ENCODE peak calls at places on chromosome 18, in seven cellular contexts. One of them, this sample, is unnamed.

GRCh38 chr18:79621501-79621900 is 58.1 kb upstream of the CTDP1 start:
- DNase-seq in hepatocyte: no peak
- DNase-seq in tibial artery: no peak
- DNase-seq in A549: no peak
- DNase-seq in spleen: peak; percentile 65
- DNase-seq in CD8-positive, alpha-beta T cell: no peak
- DNase-seq in GM12878: no peak
- DNase-seq in this sample: no peak

GRCh38 chr18:31273812-31274527 is 44.0 kb upstream of the DSG1 start:
- DNase-seq in spleen: no peak
- DNase-seq in CD8-positive, alpha-beta T cell: no peak
- DNase-seq in GM12878: no peak
- DNase-seq in tibial artery: no peak
- DNase-seq in hepatocyte: no peak
- DNase-seq in A549: peak; percentile 20
- DNase-seq in this sample: no peak

GRCh38 chr18:9986156-9986930 is 72.5 kb downstream of the VAPA start:
- DNase-seq in hepatocyte: no peak
- DNase-seq in tibial artery: no peak
- DNase-seq in A549: no peak
- DNase-seq in GM12878: no peak
- DNase-seq in spleen: no peak
- DNase-seq in CD8-positive, alpha-beta T cell: no peak
- DNase-seq in this sample: no peak

GRCh38 chr18:41752826-41753225 is 202.2 kb upstream of the PIK3C3 start:
- DNase-seq in hepatocyte: no peak
- DNase-seq in spleen: no peak
- DNase-seq in A549: no peak
- DNase-seq in tibial artery: no peak
- DNase-seq in GM12878: no peak
- DNase-seq in CD8-positive, alpha-beta T cell: no peak
- DNase-seq in this sample: no peak

GRCh38 chr18:5842653-5843052 is 52.7 kb downstream of the TMEM200C start:
- DNase-seq in CD8-positive, alpha-beta T cell: no peak
- DNase-seq in A549: no peak
- DNase-seq in tibial artery: no peak
- DNase-seq in hepatocyte: no peak
- DNase-seq in spleen: no peak
- DNase-seq in GM12878: no peak
- DNase-seq in this sample: no peak

GRCh38 chr18:41036346-41036745 is 918.7 kb upstream of the PIK3C3 start:
- DNase-seq in tibial artery: no peak
- DNase-seq in spleen: no peak
- DNase-seq in A549: no peak
- DNase-seq in CD8-positive, alpha-beta T cell: no peak
- DNase-seq in GM12878: no peak
- DNase-seq in hepatocyte: no peak
- DNase-seq in this sample: no peak

GRCh38 chr18:36194719-36195315 is 7.5 kb downstream of the MOCOS start:
- DNase-seq in tibial artery: no peak
- DNase-seq in A549: no peak
- DNase-seq in GM12878: no peak
- DNase-seq in CD8-positive, alpha-beta T cell: no peak
- DNase-seq in spleen: no peak
- DNase-seq in hepatocyte: no peak
- DNase-seq in this sample: no peak

GRCh38 chr18:9757851-9758587 is 49.9 kb downstream of the RAB31 start:
- DNase-seq in CD8-positive, alpha-beta T cell: no peak
- DNase-seq in A549: peak; percentile 24
- DNase-seq in tibial artery: no peak
- DNase-seq in spleen: no peak
- DNase-seq in GM12878: no peak
- DNase-seq in hepatocyte: no peak
- DNase-seq in this sample: no peak

GRCh38 chr18:8938817-8939216 is 163.7 kb upstream of the NDUFV2 start:
- DNase-seq in CD8-positive, alpha-beta T cell: no peak
- DNase-seq in hepatocyte: no peak
- DNase-seq in A549: no peak
- DNase-seq in spleen: no peak
- DNase-seq in tibial artery: no peak
- DNase-seq in GM12878: no peak
- DNase-seq in this sample: peak; percentile 32

GRCh38 chr18:32383040-32383819 is 87.5 kb downstream of the GAREM1 start:
- DNase-seq in CD8-positive, alpha-beta T cell: no peak
- DNase-seq in spleen: no peak
- DNase-seq in GM12878: no peak
- DNase-seq in A549: peak; percentile 79
- DNase-seq in tibial artery: no peak
- DNase-seq in hepatocyte: peak; percentile 66
- DNase-seq in this sample: peak; percentile 95

GRCh38 chr18:22943847-22944246 is 10.7 kb downstream of the RBBP8 start:
- DNase-seq in tibial artery: no peak
- DNase-seq in hepatocyte: no peak
- DNase-seq in A549: no peak
- DNase-seq in spleen: no peak
- DNase-seq in GM12878: no peak
- DNase-seq in CD8-positive, alpha-beta T cell: no peak
- DNase-seq in this sample: no peak

GRCh38 chr18:58125183-58125582 is 81.2 kb downstream of the NEDD4L start:
- DNase-seq in CD8-positive, alpha-beta T cell: no peak
- DNase-seq in hepatocyte: no peak
- DNase-seq in A549: peak; percentile 13
- DNase-seq in tibial artery: no peak
- DNase-seq in spleen: no peak
- DNase-seq in GM12878: no peak
- DNase-seq in this sample: no peak

GRCh38 chr18:77653792-77654191 is 404.1 kb downstream of the GALR1 start:
- DNase-seq in hepatocyte: no peak
- DNase-seq in A549: no peak
- DNase-seq in tibial artery: no peak
- DNase-seq in CD8-positive, alpha-beta T cell: no peak
- DNase-seq in GM12878: no peak
- DNase-seq in spleen: no peak
- DNase-seq in this sample: no peak

GRCh38 chr18:382423-382984 is 114.7 kb upstream of the THOC1 start:
- DNase-seq in tibial artery: no peak
- DNase-seq in A549: no peak
- DNase-seq in hepatocyte: no peak
- DNase-seq in spleen: no peak
- DNase-seq in GM12878: no peak
- DNase-seq in CD8-positive, alpha-beta T cell: no peak
- DNase-seq in this sample: no peak

GRCh38 chr18:1663879-1664705 is 759.4 kb downstream of the ADCYAP1 start:
- DNase-seq in hepatocyte: peak; percentile 76
- DNase-seq in GM12878: no peak
- DNase-seq in CD8-positive, alpha-beta T cell: peak; percentile 4
- DNase-seq in spleen: peak; percentile 84
- DNase-seq in A549: peak; percentile 44
- DNase-seq in tibial artery: peak; percentile 64
- DNase-seq in this sample: peak; percentile 36

GRCh38 chr18:21740724-21741510 is at the start of gene MIB1:
- DNase-seq in A549: no peak
- DNase-seq in hepatocyte: peak; percentile 84
- DNase-seq in tibial artery: peak; percentile 80
- DNase-seq in CD8-positive, alpha-beta T cell: peak; percentile 100
- DNase-seq in GM12878: peak; percentile 83
- DNase-seq in spleen: no peak
- DNase-seq in this sample: peak; percentile 97

GRCh38 chr18:53025247-53025646 is 685.2 kb downstream of the DCC start:
- DNase-seq in tibial artery: no peak
- DNase-seq in CD8-positive, alpha-beta T cell: no peak
- DNase-seq in GM12878: no peak
- DNase-seq in hepatocyte: peak; percentile 19
- DNase-seq in A549: peak; percentile 1
- DNase-seq in spleen: no peak
- DNase-seq in this sample: no peak

GRCh38 chr18:74281639-74282358 is 10.0 kb downstream of the CYB5A start:
- DNase-seq in spleen: no peak
- DNase-seq in GM12878: no peak
- DNase-seq in tibial artery: no peak
- DNase-seq in hepatocyte: no peak
- DNase-seq in CD8-positive, alpha-beta T cell: no peak
- DNase-seq in A549: no peak
- DNase-seq in this sample: peak; percentile 60

GRCh38 chr18:21831413-21831831 is 90.8 kb downstream of the MIB1 start:
- DNase-seq in GM12878: no peak
- DNase-seq in CD8-positive, alpha-beta T cell: no peak
- DNase-seq in tibial artery: peak; percentile 80
- DNase-seq in A549: no peak
- DNase-seq in hepatocyte: peak; percentile 6
- DNase-seq in spleen: no peak
- DNase-seq in this sample: peak; percentile 21

GRCh38 chr18:36129300-36130038 is at the start of the genes ELP2 and SLC39A6:
- DNase-seq in hepatocyte: peak; percentile 98
- DNase-seq in spleen: peak; percentile 99
- DNase-seq in GM12878: peak; percentile 76
- DNase-seq in tibial artery: peak; percentile 98
- DNase-seq in A549: peak; percentile 90
- DNase-seq in CD8-positive, alpha-beta T cell: peak; percentile 98
- DNase-seq in this sample: peak; percentile 94

GRCh38 chr18:3401669-3402620 is 48.0 kb upstream of the TGIF1 start:
- DNase-seq in GM12878: peak; percentile 34
- DNase-seq in CD8-positive, alpha-beta T cell: no peak
- DNase-seq in hepatocyte: no peak
- DNase-seq in A549: no peak
- DNase-seq in spleen: no peak
- DNase-seq in tibial artery: no peak
- DNase-seq in this sample: no peak

GRCh38 chr18:23422751-23423418 is 30.2 kb upstream of the RIOK3 start:
- DNase-seq in CD8-positive, alpha-beta T cell: no peak
- DNase-seq in spleen: peak; percentile 83
- DNase-seq in tibial artery: no peak
- DNase-seq in GM12878: peak; percentile 92
- DNase-seq in A549: peak; percentile 56
- DNase-seq in hepatocyte: peak; percentile 64
- DNase-seq in this sample: peak; percentile 38

GRCh38 chr18:2883137-2883671 is 36.4 kb downstream of the EMILIN2 start:
- DNase-seq in tibial artery: no peak
- DNase-seq in hepatocyte: no peak
- DNase-seq in A549: no peak
- DNase-seq in GM12878: no peak
- DNase-seq in spleen: peak; percentile 84
- DNase-seq in CD8-positive, alpha-beta T cell: peak; percentile 38
- DNase-seq in this sample: no peak

GRCh38 chr18:69590150-69590549 is 189.5 kb downstream of the DOK6 start:
- DNase-seq in hepatocyte: no peak
- DNase-seq in A549: no peak
- DNase-seq in tibial artery: no peak
- DNase-seq in spleen: no peak
- DNase-seq in CD8-positive, alpha-beta T cell: no peak
- DNase-seq in GM12878: no peak
- DNase-seq in this sample: peak; percentile 1

GRCh38 chr18:63025251-63025710 is 294.3 kb downstream of the BCL2 start:
- DNase-seq in GM12878: no peak
- DNase-seq in tibial artery: no peak
- DNase-seq in A549: peak; percentile 5
- DNase-seq in spleen: peak; percentile 59
- DNase-seq in CD8-positive, alpha-beta T cell: no peak
- DNase-seq in hepatocyte: peak; percentile 62
- DNase-seq in this sample: peak; percentile 2
- TF ChIP-seq CTCF in GM12878: peak; percentile 59
- TF ChIP-seq CTCF in tibial artery: no peak
- TF ChIP-seq CTCF in A549: no peak
- TF ChIP-seq CTCF in spleen: no peak
- TF ChIP-seq CTCF in CD8-positive, alpha-beta T cell: no peak
- TF ChIP-seq CTCF in hepatocyte: peak; percentile 66
- TF ChIP-seq CTCF in this sample: peak; percentile 3

GRCh38 chr18:55400590-55401274 is 187.3 kb downstream of the TCF4 start:
- DNase-seq in hepatocyte: no peak
- DNase-seq in GM12878: no peak
- DNase-seq in CD8-positive, alpha-beta T cell: no peak
- DNase-seq in spleen: no peak
- DNase-seq in tibial artery: no peak
- DNase-seq in A549: no peak
- DNase-seq in this sample: peak; percentile 48
- H3K4me3 ChIP-seq in hepatocyte: no peak overlapping the region
- H3K4me3 ChIP-seq in GM12878: no peak overlapping the region
- H3K4me3 ChIP-seq in CD8-positive, alpha-beta T cell: no peak overlapping the region
- H3K4me3 ChIP-seq in spleen: peak overlapping the region; percentile 18
- H3K4me3 ChIP-seq in tibial artery: peak overlapping the region; percentile 42
- H3K4me3 ChIP-seq in A549: no peak overlapping the region
- H3K4me3 ChIP-seq in this sample: peak overlapping the region; percentile 33

DNA sequence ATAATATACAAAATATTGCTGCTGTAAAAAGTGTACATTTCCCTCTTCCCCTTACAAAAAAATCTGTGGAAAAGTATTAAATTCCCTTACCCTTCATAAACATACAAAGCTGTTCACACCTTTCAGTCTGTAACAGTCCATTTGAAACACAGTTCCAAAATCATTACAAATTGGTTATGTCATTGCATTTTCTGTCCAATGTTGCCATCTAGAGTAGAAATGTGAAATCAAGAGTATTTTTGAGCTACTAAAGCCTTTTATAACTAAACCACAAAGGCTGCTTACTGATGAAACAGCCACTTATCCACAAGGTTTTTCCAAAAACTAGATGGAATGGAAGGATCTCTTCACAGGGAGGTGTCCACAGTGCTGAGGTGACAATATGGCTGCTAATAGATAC is 72.5 kb downstream of the SS18 start:
- DNase-seq in GM12878: no peak
- DNase-seq in A549: peak; percentile 4
- DNase-seq in tibial artery: no peak
- DNase-seq in hepatocyte: no peak
- DNase-seq in CD8-positive, alpha-beta T cell: no peak
- DNase-seq in spleen: no peak
- DNase-seq in this sample: no peak
- TF ChIP-seq CTCF in GM12878: peak; percentile 38
- TF ChIP-seq CTCF in A549: no peak
- TF ChIP-seq CTCF in tibial artery: no peak
- TF ChIP-seq CTCF in hepatocyte: peak; percentile 42
- TF ChIP-seq CTCF in CD8-positive, alpha-beta T cell: no peak
- TF ChIP-seq CTCF in spleen: no peak
- TF ChIP-seq CTCF in this sample: no peak

GRCh38 chr18:13264091-13264777 is 45.7 kb downstream of the LDLRAD4 start:
- DNase-seq in tibial artery: no peak
- DNase-seq in hepatocyte: peak; percentile 65
- DNase-seq in CD8-positive, alpha-beta T cell: no peak
- DNase-seq in spleen: no peak
- DNase-seq in A549: no peak
- DNase-seq in GM12878: no peak
- DNase-seq in this sample: no peak

GRCh38 chr18:13260927-13261471 is 42.4 kb downstream of the LDLRAD4 start:
- DNase-seq in A549: no peak
- DNase-seq in GM12878: no peak
- DNase-seq in spleen: peak; percentile 51
- DNase-seq in CD8-positive, alpha-beta T cell: no peak
- DNase-seq in tibial artery: no peak
- DNase-seq in hepatocyte: no peak
- DNase-seq in this sample: no peak

GRCh38 chr18:13264986-13265900 is 46.7 kb downstream of the LDLRAD4 start:
- DNase-seq in spleen: no peak
- DNase-seq in GM12878: no peak
- DNase-seq in hepatocyte: no peak
- DNase-seq in A549: no peak
- DNase-seq in tibial artery: no peak
- DNase-seq in CD8-positive, alpha-beta T cell: no peak
- DNase-seq in this sample: no peak

GRCh38 chr18:13261658-13262357 is 43.2 kb downstream of the LDLRAD4 start:
- DNase-seq in A549: no peak
- DNase-seq in tibial artery: no peak
- DNase-seq in CD8-positive, alpha-beta T cell: no peak
- DNase-seq in GM12878: no peak
- DNase-seq in hepatocyte: no peak
- DNase-seq in spleen: no peak
- DNase-seq in this sample: no peak

GRCh38 chr18:13262839-13263691 is 44.5 kb downstream of the LDLRAD4 start:
- DNase-seq in CD8-positive, alpha-beta T cell: no peak
- DNase-seq in A549: no peak
- DNase-seq in tibial artery: no peak
- DNase-seq in hepatocyte: no peak
- DNase-seq in GM12878: no peak
- DNase-seq in spleen: peak; percentile 25
- DNase-seq in this sample: no peak
- H3K4me3 ChIP-seq in CD8-positive, alpha-beta T cell: no peak overlapping the region
- H3K4me3 ChIP-seq in A549: no peak overlapping the region
- H3K4me3 ChIP-seq in tibial artery: no peak overlapping the region
- H3K4me3 ChIP-seq in hepatocyte: no peak overlapping the region
- H3K4me3 ChIP-seq in GM12878: no peak overlapping the region
- H3K4me3 ChIP-seq in spleen: no peak overlapping the region
- H3K4me3 ChIP-seq in this sample: no peak overlapping the region

This sample was measured in cardiac fibroblast.